ENCODE peak calls at places on chromosomes 11 and 22, in seven cellular contexts. M is neural crest cell; R is stimulated activated CD8-positive, alpha-beta memory T cell treated with anti-CD3 and anti-CD28 coated beads, Interleukin-15, amount 100 ng/mL, for 1 hour; B is activated CD4-positive, alpha-beta T cell treated with anti-CD3 and anti-CD28 coated beads for 24 hours; C is NCI-H1436; Y is anterior cingulate cortex; G is neural progenitor cell. W is an unnamed sample.

GRCh38 chr11:57249384-57250319 is 12.6 kb upstream of the APLNR start:
- DNase-seq in M (peak; percentile 71), R (peak; percentile 10), B (peak; percentile 18), C (peak; percentile 41), Y (peak; percentile 4), G (peak; percentile 74), W (peak; percentile 32)

GRCh38 chr22:50524664-50525103 is 714 bp downstream of the SCO2 start:
- DNase-seq in M (no peak), R (no peak), B (no peak), C (no peak), Y (no peak), G (no peak), W (no peak)

GRCh38 chr11:115606223-115607220 is 102.3 kb upstream of the CADM1 start:
- DNase-seq in M (no peak), R (no peak), B (no peak), C (no peak), Y (peak; percentile 4), G (no peak), W (no peak)

GRCh38 chr22:33789690-33790253 is 130.5 kb downstream of the LARGE1 start:
- DNase-seq in M (no peak), R (no peak), B (no peak), C (no peak), Y (no peak), G (no peak), W (no peak)

GRCh38 chr11:86511086-86511551 is 136.4 kb downstream of the CCDC81 start:
- DNase-seq in M (no peak), R (no peak), B (no peak), C (no peak), Y (no peak), G (no peak), W (no peak)

GRCh38 chr11:125333354-125334077 is 162.5 kb downstream of the FEZ1 start:
- DNase-seq in M (no peak), R (no peak), B (no peak), C (no peak), Y (no peak), G (no peak), W (no peak)

GRCh38 chr11:61607920-61608599 is 27.2 kb upstream of the SYT7 start:
- DNase-seq in M (no peak), R (no peak), B (no peak), C (no peak), Y (no peak), G (no peak), W (no peak)

GRCh38 chr11:130890039-130890745 is 26.1 kb downstream of the SNX19 start:
- DNase-seq in M (no peak), R (no peak), B (no peak), C (no peak), Y (no peak), G (no peak), W (no peak)

GRCh38 chr11:24181395-24182047 is 315.3 kb upstream of the LUZP2 start:
- DNase-seq in M (no peak), R (no peak), B (no peak), C (no peak), Y (no peak), G (peak; percentile 15), W (no peak)

GRCh38 chr22:45006101-45006872 is 3.5 kb downstream of the PHF21B start:
- DNase-seq in M (peak; percentile 15), R (no peak), B (no peak), C (no peak), Y (no peak), G (no peak), W (no peak)